ENCODE peak calls at places on chromosomes 13 and 19, in seven cellular contexts. One of them, this sample, is unnamed.

GRCh38 chr19:440391-441212 is 20.2 kb downstream of the SHC2 start:
- DNase-seq in mammary epithelial cell: no peak
- DNase-seq in psoas muscle: no peak
- DNase-seq in IMR-90: no peak
- DNase-seq in astrocyte: no peak
- DNase-seq in brain microvascular endothelial cell: no peak
- DNase-seq in left ventricle myocardium inferior: no peak
- DNase-seq in this sample: no peak

GRCh38 chr13:100527644-100528043 is 60.9 kb downstream of the GGACT start:
- DNase-seq in mammary epithelial cell: no peak
- DNase-seq in psoas muscle: no peak
- DNase-seq in IMR-90: no peak
- DNase-seq in astrocyte: no peak
- DNase-seq in brain microvascular endothelial cell: no peak
- DNase-seq in left ventricle myocardium inferior: no peak
- DNase-seq in this sample: no peak

GRCh38 chr13:106490887-106491321 is 44.6 kb downstream of the EFNB2 start:
- DNase-seq in mammary epithelial cell: no peak
- DNase-seq in psoas muscle: no peak
- DNase-seq in IMR-90: no peak
- DNase-seq in astrocyte: no peak
- DNase-seq in brain microvascular endothelial cell: no peak
- DNase-seq in left ventricle myocardium inferior: no peak
- DNase-seq in this sample: no peak

GRCh38 chr13:40161008-40161694 is 505.3 kb downstream of the FOXO1 start:
- DNase-seq in mammary epithelial cell: no peak
- DNase-seq in psoas muscle: no peak
- DNase-seq in IMR-90: no peak
- DNase-seq in astrocyte: no peak
- DNase-seq in brain microvascular endothelial cell: peak; percentile 54
- DNase-seq in left ventricle myocardium inferior: no peak
- DNase-seq in this sample: no peak

GRCh38 chr19:18668744-18669523 is 14.5 kb upstream of the CRTC1 start:
- DNase-seq in mammary epithelial cell: no peak
- DNase-seq in psoas muscle: no peak
- DNase-seq in IMR-90: no peak
- DNase-seq in astrocyte: no peak
- DNase-seq in brain microvascular endothelial cell: no peak
- DNase-seq in left ventricle myocardium inferior: no peak
- DNase-seq in this sample: no peak

GRCh38 chr19:50720181-50720920 is 749 bp upstream of the SHANK1 start:
- DNase-seq in mammary epithelial cell: no peak
- DNase-seq in psoas muscle: no peak
- DNase-seq in IMR-90: no peak
- DNase-seq in astrocyte: no peak
- DNase-seq in brain microvascular endothelial cell: no peak
- DNase-seq in left ventricle myocardium inferior: no peak
- DNase-seq in this sample: no peak

GRCh38 chr13:23770428-23770827 is 118.8 kb downstream of the MIPEP start:
- DNase-seq in mammary epithelial cell: no peak
- DNase-seq in psoas muscle: no peak
- DNase-seq in IMR-90: no peak
- DNase-seq in astrocyte: no peak
- DNase-seq in brain microvascular endothelial cell: no peak
- DNase-seq in left ventricle myocardium inferior: no peak
- DNase-seq in this sample: no peak

GRCh38 chr13:22232186-22232585 is 561.3 kb downstream of the FGF9 start:
- DNase-seq in mammary epithelial cell: no peak
- DNase-seq in psoas muscle: no peak
- DNase-seq in IMR-90: no peak
- DNase-seq in astrocyte: no peak
- DNase-seq in brain microvascular endothelial cell: no peak
- DNase-seq in left ventricle myocardium inferior: no peak
- DNase-seq in this sample: no peak

GRCh38 chr13:73059460-73060250 is 850 bp downstream of the KLF5 start:
- DNase-seq in mammary epithelial cell: peak; percentile 55
- DNase-seq in psoas muscle: peak; percentile 58
- DNase-seq in IMR-90: peak; percentile 10
- DNase-seq in astrocyte: no peak
- DNase-seq in brain microvascular endothelial cell: no peak
- DNase-seq in left ventricle myocardium inferior: peak; percentile 51
- DNase-seq in this sample: no peak

GRCh38 chr19:33193864-33194362 is at the start of gene LRP3:
- DNase-seq in mammary epithelial cell: no peak
- DNase-seq in psoas muscle: peak; percentile 54
- DNase-seq in IMR-90: peak; percentile 11
- DNase-seq in astrocyte: no peak
- DNase-seq in brain microvascular endothelial cell: no peak
- DNase-seq in left ventricle myocardium inferior: peak; percentile 60
- DNase-seq in this sample: no peak

GRCh38 chr13:75101997-75102720 is 379.8 kb downstream of the TBC1D4 start:
- DNase-seq in mammary epithelial cell: peak; percentile 11
- DNase-seq in psoas muscle: no peak
- DNase-seq in IMR-90: peak; percentile 6
- DNase-seq in astrocyte: peak; percentile 61
- DNase-seq in brain microvascular endothelial cell: no peak
- DNase-seq in left ventricle myocardium inferior: no peak
- DNase-seq in this sample: no peak

GRCh38 chr19:2014731-2015610 is 543 bp downstream of the BTBD2 start:
- DNase-seq in mammary epithelial cell: no peak
- DNase-seq in psoas muscle: no peak
- DNase-seq in IMR-90: no peak
- DNase-seq in astrocyte: no peak
- DNase-seq in brain microvascular endothelial cell: no peak
- DNase-seq in left ventricle myocardium inferior: no peak
- DNase-seq in this sample: no peak

GRCh38 chr19:51146751-51147150 is 4.7 kb downstream of the SIGLEC7 start:
- DNase-seq in mammary epithelial cell: no peak
- DNase-seq in psoas muscle: no peak
- DNase-seq in IMR-90: no peak
- DNase-seq in astrocyte: no peak
- DNase-seq in brain microvascular endothelial cell: no peak
- DNase-seq in left ventricle myocardium inferior: no peak
- DNase-seq in this sample: no peak

GRCh38 chr19:53193534-53194222 is 520 bp upstream of the ZNF665 start:
- DNase-seq in mammary epithelial cell: no peak
- DNase-seq in psoas muscle: no peak
- DNase-seq in IMR-90: no peak
- DNase-seq in astrocyte: no peak
- DNase-seq in brain microvascular endothelial cell: no peak
- DNase-seq in left ventricle myocardium inferior: no peak
- DNase-seq in this sample: no peak

GRCh38 chr13:100833427-100833826 is 158.8 kb upstream of the TMTC4 start:
- DNase-seq in mammary epithelial cell: no peak
- DNase-seq in psoas muscle: no peak
- DNase-seq in IMR-90: no peak
- DNase-seq in astrocyte: no peak
- DNase-seq in brain microvascular endothelial cell: no peak
- DNase-seq in left ventricle myocardium inferior: no peak
- DNase-seq in this sample: no peak

GRCh38 chr13:30147380-30147779 is 160.0 kb downstream of the KATNAL1 start:
- DNase-seq in mammary epithelial cell: no peak
- DNase-seq in psoas muscle: no peak
- DNase-seq in IMR-90: no peak
- DNase-seq in astrocyte: no peak
- DNase-seq in brain microvascular endothelial cell: no peak
- DNase-seq in left ventricle myocardium inferior: no peak
- DNase-seq in this sample: no peak

GRCh38 chr19:30222993-30223865 is 149.0 kb upstream of the ZNF536 start:
- DNase-seq in mammary epithelial cell: no peak
- DNase-seq in psoas muscle: no peak
- DNase-seq in IMR-90: no peak
- DNase-seq in astrocyte: no peak
- DNase-seq in brain microvascular endothelial cell: no peak
- DNase-seq in left ventricle myocardium inferior: no peak
- DNase-seq in this sample: no peak

GRCh38 chr13:98927954-98928927 is 49.6 kb downstream of the DOCK9 start:
- DNase-seq in mammary epithelial cell: no peak
- DNase-seq in psoas muscle: no peak
- DNase-seq in IMR-90: peak; percentile 58
- DNase-seq in astrocyte: peak; percentile 67
- DNase-seq in brain microvascular endothelial cell: peak; percentile 30
- DNase-seq in left ventricle myocardium inferior: no peak
- DNase-seq in this sample: no peak
- H3K27ac ChIP-seq in mammary epithelial cell: no peak overlapping the region
- H3K27ac ChIP-seq in psoas muscle: peak overlapping the region; percentile 27
- H3K27ac ChIP-seq in IMR-90: no peak overlapping the region
- H3K27ac ChIP-seq in astrocyte: no peak overlapping the region
- H3K27ac ChIP-seq in brain microvascular endothelial cell: peak overlapping the region; percentile 11
- H3K27ac ChIP-seq in left ventricle myocardium inferior: peak overlapping the region; percentile 75
- H3K27ac ChIP-seq in this sample: no peak overlapping the region

GRCh38 chr19:17418710-17419109 is 1.1 kb upstream of the MVB12A start:
- DNase-seq in mammary epithelial cell: no peak
- DNase-seq in psoas muscle: no peak
- DNase-seq in IMR-90: no peak
- DNase-seq in astrocyte: no peak
- DNase-seq in brain microvascular endothelial cell: no peak
- DNase-seq in left ventricle myocardium inferior: no peak
- DNase-seq in this sample: no peak
- H3K27ac ChIP-seq in mammary epithelial cell: peak overlapping the region; percentile 35
- H3K27ac ChIP-seq in psoas muscle: peak overlapping the region; percentile 89
- H3K27ac ChIP-seq in IMR-90: no peak overlapping the region
- H3K27ac ChIP-seq in astrocyte: no peak overlapping the region
- H3K27ac ChIP-seq in brain microvascular endothelial cell: no peak overlapping the region
- H3K27ac ChIP-seq in left ventricle myocardium inferior: no peak overlapping the region
- H3K27ac ChIP-seq in this sample: peak overlapping the region; percentile 72

GRCh38 chr19:4337906-4338440 is 654 bp downstream of the STAP2 start:
- DNase-seq in mammary epithelial cell: peak; percentile 46
- DNase-seq in psoas muscle: no peak
- DNase-seq in IMR-90: no peak
- DNase-seq in astrocyte: peak; percentile 27
- DNase-seq in brain microvascular endothelial cell: no peak
- DNase-seq in left ventricle myocardium inferior: no peak
- DNase-seq in this sample: no peak
- H3K27ac ChIP-seq in mammary epithelial cell: peak overlapping the region; percentile 73
- H3K27ac ChIP-seq in psoas muscle: no peak overlapping the region
- H3K27ac ChIP-seq in IMR-90: peak overlapping the region; percentile 0
- H3K27ac ChIP-seq in astrocyte: no peak overlapping the region
- H3K27ac ChIP-seq in brain microvascular endothelial cell: no peak overlapping the region
- H3K27ac ChIP-seq in left ventricle myocardium inferior: peak overlapping the region; percentile 52
- H3K27ac ChIP-seq in this sample: peak overlapping the region; percentile 67

GRCh38 chr13:46075811-46076210 is 23.3 kb upstream of the ZC3H13 start:
- DNase-seq in mammary epithelial cell: no peak
- DNase-seq in psoas muscle: no peak
- DNase-seq in IMR-90: no peak
- DNase-seq in astrocyte: no peak
- DNase-seq in brain microvascular endothelial cell: no peak
- DNase-seq in left ventricle myocardium inferior: no peak
- DNase-seq in this sample: no peak

GRCh38 chr13:46079770-46080169 is 25.1 kb downstream of the CPB2 start:
- DNase-seq in mammary epithelial cell: no peak
- DNase-seq in psoas muscle: no peak
- DNase-seq in IMR-90: no peak
- DNase-seq in astrocyte: no peak
- DNase-seq in brain microvascular endothelial cell: no peak
- DNase-seq in left ventricle myocardium inferior: no peak
- DNase-seq in this sample: no peak

GRCh38 chr13:46082324-46082723 is 22.5 kb downstream of the CPB2 start:
- DNase-seq in mammary epithelial cell: no peak
- DNase-seq in psoas muscle: no peak
- DNase-seq in IMR-90: no peak
- DNase-seq in astrocyte: no peak
- DNase-seq in brain microvascular endothelial cell: no peak
- DNase-seq in left ventricle myocardium inferior: no peak
- DNase-seq in this sample: no peak

GRCh38 chr13:46076827-46077226 is 24.3 kb upstream of the ZC3H13 start:
- DNase-seq in mammary epithelial cell: no peak
- DNase-seq in psoas muscle: no peak
- DNase-seq in IMR-90: no peak
- DNase-seq in astrocyte: no peak
- DNase-seq in brain microvascular endothelial cell: no peak
- DNase-seq in left ventricle myocardium inferior: no peak
- DNase-seq in this sample: no peak

DNA sequence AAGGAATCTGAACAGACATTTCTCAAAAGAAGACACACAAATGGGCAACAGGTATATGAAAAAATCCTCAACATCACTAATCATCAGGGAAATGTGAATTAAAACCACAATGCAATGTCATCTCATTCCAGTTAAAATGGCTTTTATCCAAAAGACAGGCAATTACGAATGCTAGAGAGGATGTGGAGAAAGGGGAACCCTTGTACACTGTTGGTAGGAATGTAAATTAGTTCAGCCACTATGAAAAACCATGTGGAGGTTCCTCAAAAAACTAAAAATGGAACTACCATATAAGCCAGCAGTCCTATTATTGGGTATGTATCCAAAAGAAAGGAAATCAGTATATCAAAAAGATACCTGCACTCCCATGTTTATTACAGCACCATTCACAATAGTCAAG is 24.7 kb upstream of the ZC3H13 start:
- DNase-seq in mammary epithelial cell: no peak
- DNase-seq in psoas muscle: no peak
- DNase-seq in IMR-90: no peak
- DNase-seq in astrocyte: no peak
- DNase-seq in brain microvascular endothelial cell: no peak
- DNase-seq in left ventricle myocardium inferior: no peak
- DNase-seq in this sample: no peak
- H3K27ac ChIP-seq in mammary epithelial cell: no peak overlapping the region
- H3K27ac ChIP-seq in psoas muscle: no peak overlapping the region
- H3K27ac ChIP-seq in IMR-90: no peak overlapping the region
- H3K27ac ChIP-seq in astrocyte: no peak overlapping the region
- H3K27ac ChIP-seq in brain microvascular endothelial cell: no peak overlapping the region
- H3K27ac ChIP-seq in left ventricle myocardium inferior: no peak overlapping the region
- H3K27ac ChIP-seq in this sample: no peak overlapping the region

This sample was measured in epithelial cell of prostate.